ENCODE peak calls at places on chromosome X, in six cellular contexts. One of them, this sample, is unnamed.

GRCh38 chrX:10233173-10233572 is 76.4 kb downstream of the CLCN4 start:
- DNase-seq in H9: no peak
- DNase-seq in neuronal stem cell: no peak
- DNase-seq in IMR-90: peak
- DNase-seq in mesendoderm: no peak
- DNase-seq in H1: no peak
- DNase-seq in this sample: peak

GRCh38 chrX:83509246-83509801 is 1.2 kb downstream of the POU3F4 start:
- DNase-seq in H9: no peak
- DNase-seq in neuronal stem cell: no peak
- DNase-seq in IMR-90: no peak
- DNase-seq in mesendoderm: no peak
- DNase-seq in H1: no peak
- DNase-seq in this sample: no peak

GRCh38 chrX:153966283-153966688 is 5.3 kb downstream of the HCFC1 start:
- DNase-seq in H9: no peak
- DNase-seq in neuronal stem cell: no peak
- DNase-seq in IMR-90: no peak
- DNase-seq in mesendoderm: no peak
- DNase-seq in H1: no peak
- DNase-seq in this sample: no peak

GRCh38 chrX:70476934-70477733 is 32.5 kb downstream of the DLG3 start:
- DNase-seq in H9: peak
- DNase-seq in neuronal stem cell: no peak
- DNase-seq in IMR-90: peak
- DNase-seq in mesendoderm: peak
- DNase-seq in H1: peak
- DNase-seq in this sample: peak

GRCh38 chrX:66110112-66110511 is 53.9 kb upstream of the HEPH start:
- DNase-seq in H9: peak
- DNase-seq in neuronal stem cell: no peak
- DNase-seq in IMR-90: peak
- DNase-seq in mesendoderm: peak
- DNase-seq in H1: no peak
- DNase-seq in this sample: peak

GRCh38 chrX:150127216-150127615 is 188.9 kb upstream of the EOLA2 start:
- DNase-seq in H9: no peak
- DNase-seq in neuronal stem cell: no peak
- DNase-seq in IMR-90: no peak
- DNase-seq in mesendoderm: peak
- DNase-seq in H1: no peak
- DNase-seq in this sample: no peak

GRCh38 chrX:129961180-129962083 is 21.0 kb upstream of the BCORL1 start:
- DNase-seq in H9: peak
- DNase-seq in neuronal stem cell: no peak
- DNase-seq in IMR-90: no peak
- DNase-seq in mesendoderm: peak
- DNase-seq in H1: no peak
- DNase-seq in this sample: peak

GRCh38 chrX:154827624-154828408 is 6.6 kb downstream of the SMIM9 start:
- DNase-seq in H9: no peak
- DNase-seq in neuronal stem cell: no peak
- DNase-seq in IMR-90: no peak
- DNase-seq in mesendoderm: no peak
- DNase-seq in H1: no peak
- DNase-seq in this sample: no peak

GRCh38 chrX:118724775-118725174 is 2.6 kb upstream of the IL13RA1 start:
- DNase-seq in H9: no peak
- DNase-seq in neuronal stem cell: no peak
- DNase-seq in IMR-90: peak
- DNase-seq in mesendoderm: no peak
- DNase-seq in H1: no peak
- DNase-seq in this sample: peak

GRCh38 chrX:50471390-50471789 is 765 bp upstream of the DGKK start:
- DNase-seq in H9: peak
- DNase-seq in neuronal stem cell: no peak
- DNase-seq in IMR-90: no peak
- DNase-seq in mesendoderm: no peak
- DNase-seq in H1: no peak
- DNase-seq in this sample: no peak

GRCh38 chrX:153774576-153775292 is 6.1 kb upstream of the SRPK3 start:
- DNase-seq in H9: no peak
- DNase-seq in neuronal stem cell: no peak
- DNase-seq in IMR-90: no peak
- DNase-seq in mesendoderm: no peak
- DNase-seq in H1: no peak
- DNase-seq in this sample: no peak

GRCh38 chrX:29867971-29868370 is 347.4 kb upstream of the MAGEB2 start:
- DNase-seq in H9: no peak
- DNase-seq in neuronal stem cell: no peak
- DNase-seq in IMR-90: no peak
- DNase-seq in mesendoderm: no peak
- DNase-seq in H1: no peak
- DNase-seq in this sample: no peak

GRCh38 chrX:29858714-29859113 is 356.6 kb upstream of the MAGEB2 start:
- DNase-seq in H9: no peak
- DNase-seq in neuronal stem cell: no peak
- DNase-seq in IMR-90: peak
- DNase-seq in mesendoderm: no peak
- DNase-seq in H1: no peak
- DNase-seq in this sample: no peak

DNA sequence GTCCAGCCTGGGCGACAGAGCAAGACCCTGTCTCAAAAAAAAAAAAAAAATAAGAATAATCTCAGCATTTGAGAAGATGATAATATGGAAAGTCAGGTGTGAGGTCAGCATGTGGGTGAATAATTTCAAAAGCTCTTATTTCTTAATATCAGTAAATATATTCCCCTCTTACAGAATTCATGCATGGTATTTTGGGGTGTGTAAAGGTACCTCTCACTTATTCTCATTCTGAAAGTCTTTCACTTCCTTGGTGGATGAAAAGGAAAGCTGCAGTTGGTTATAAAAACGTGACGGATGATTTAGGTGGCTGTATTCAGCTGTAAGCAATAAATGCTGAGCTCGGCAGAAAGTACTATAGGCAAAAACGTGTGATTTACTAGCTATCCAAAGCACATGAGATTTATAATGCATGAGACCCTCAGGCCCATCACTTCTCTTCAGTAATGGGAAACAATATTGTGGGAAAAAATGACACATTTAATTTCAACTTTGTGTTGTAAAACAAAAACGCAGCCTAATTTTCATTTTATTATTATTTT is 353.2 kb upstream of the MAGEB2 start:
- DNase-seq in H9: no peak
- DNase-seq in neuronal stem cell: no peak
- DNase-seq in IMR-90: no peak
- DNase-seq in mesendoderm: no peak
- DNase-seq in H1: no peak
- DNase-seq in this sample: no peak
- H2BK15ac ChIP-seq in H9: no peak
- H2BK15ac ChIP-seq in neuronal stem cell: no peak
- H2BK15ac ChIP-seq in IMR-90: no peak
- H2BK15ac ChIP-seq in mesendoderm: no peak
- H2BK15ac ChIP-seq in H1: no peak
- H2BK15ac ChIP-seq in this sample: no peak

GRCh38 chrX:73206366-73206765 is 8.3 kb downstream of the NAP1L2 start:
- DNase-seq in H9: no peak
- DNase-seq in neuronal stem cell: no peak
- DNase-seq in IMR-90: no peak
- DNase-seq in mesendoderm: no peak
- DNase-seq in H1: no peak
- DNase-seq in this sample: no peak
- H2BK15ac ChIP-seq in H9: no peak
- H2BK15ac ChIP-seq in neuronal stem cell: no peak
- H2BK15ac ChIP-seq in IMR-90: no peak
- H2BK15ac ChIP-seq in mesendoderm: no peak
- H2BK15ac ChIP-seq in H1: no peak
- H2BK15ac ChIP-seq in this sample: no peak

DNA sequence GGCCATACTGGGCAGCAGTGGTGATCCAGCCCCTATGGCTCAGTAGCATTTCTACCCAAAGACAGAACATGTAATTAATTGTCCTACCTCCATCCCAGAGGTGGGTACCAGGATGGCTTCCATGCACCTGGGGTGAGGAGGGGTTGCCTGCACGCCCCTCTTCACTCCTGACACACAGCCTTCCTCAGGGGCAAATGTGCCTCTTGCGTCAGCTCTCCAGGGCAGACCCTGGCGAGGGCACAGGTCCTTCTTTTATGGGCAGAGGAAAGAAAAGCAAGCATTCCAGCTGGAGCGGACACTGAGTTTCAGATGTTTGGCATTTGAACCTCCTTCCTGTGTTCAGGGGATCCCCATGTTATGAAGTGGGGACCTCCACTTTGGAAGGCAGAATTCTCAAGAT is 95.6 kb downstream of the PHKA2 start:
- DNase-seq in H9: no peak
- DNase-seq in neuronal stem cell: no peak
- DNase-seq in IMR-90: no peak
- DNase-seq in mesendoderm: no peak
- DNase-seq in H1: no peak
- DNase-seq in this sample: no peak
- H2BK15ac ChIP-seq in H9: no peak
- H2BK15ac ChIP-seq in neuronal stem cell: no peak
- H2BK15ac ChIP-seq in IMR-90: no peak
- H2BK15ac ChIP-seq in mesendoderm: no peak
- H2BK15ac ChIP-seq in H1: no peak
- H2BK15ac ChIP-seq in this sample: no peak

GRCh38 chrX:47649781-47650163 is 591 bp downstream of the ELK1 start:
- DNase-seq in H9: no peak
- DNase-seq in neuronal stem cell: no peak
- DNase-seq in IMR-90: no peak
- DNase-seq in mesendoderm: no peak
- DNase-seq in H1: no peak
- DNase-seq in this sample: no peak
- H2BK15ac ChIP-seq in H9: no peak
- H2BK15ac ChIP-seq in neuronal stem cell: no peak
- H2BK15ac ChIP-seq in IMR-90: no peak
- H2BK15ac ChIP-seq in mesendoderm: no peak
- H2BK15ac ChIP-seq in H1: no peak
- H2BK15ac ChIP-seq in this sample: no peak

GRCh38 chrX:145475725-145476124 is 228.4 kb downstream of the SPANXN1 start:
- DNase-seq in H9: no peak
- DNase-seq in neuronal stem cell: no peak
- DNase-seq in IMR-90: no peak
- DNase-seq in mesendoderm: no peak
- DNase-seq in H1: no peak
- DNase-seq in this sample: no peak
- H2BK15ac ChIP-seq in H9: no peak
- H2BK15ac ChIP-seq in neuronal stem cell: no peak
- H2BK15ac ChIP-seq in IMR-90: no peak
- H2BK15ac ChIP-seq in mesendoderm: no peak
- H2BK15ac ChIP-seq in H1: no peak
- H2BK15ac ChIP-seq in this sample: no peak

DNA sequence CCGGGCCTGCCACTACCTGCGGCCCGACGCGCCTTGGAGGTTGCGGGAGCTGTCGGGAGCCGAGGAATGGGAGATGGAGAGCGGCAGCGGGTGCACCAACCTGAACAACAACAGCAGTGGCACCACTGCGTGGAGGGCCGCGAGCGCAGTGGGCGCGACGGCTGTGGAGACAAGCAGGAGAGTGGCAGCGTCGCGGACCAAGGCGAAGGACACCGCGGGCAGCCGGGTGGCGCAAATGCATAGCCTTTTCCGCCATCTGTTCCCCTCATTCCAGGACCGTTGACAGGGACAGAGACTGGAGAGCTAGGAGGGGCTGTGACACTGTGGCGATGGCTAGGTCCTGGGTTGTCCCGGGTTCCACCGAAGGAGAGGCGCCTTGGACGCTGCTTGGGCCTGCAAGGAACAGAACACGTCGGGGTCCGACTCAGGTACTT is 962 bp downstream of the SOWAHD start:
- DNase-seq in H9: peak
- DNase-seq in neuronal stem cell: no peak
- DNase-seq in IMR-90: no peak
- DNase-seq in mesendoderm: peak
- DNase-seq in H1: no peak
- DNase-seq in this sample: no peak
- H2BK15ac ChIP-seq in H9: no peak
- H2BK15ac ChIP-seq in neuronal stem cell: no peak
- H2BK15ac ChIP-seq in IMR-90: no peak
- H2BK15ac ChIP-seq in mesendoderm: no peak
- H2BK15ac ChIP-seq in H1: no peak
- H2BK15ac ChIP-seq in this sample: no peak

GRCh38 chrX:108219949-108220601 is 128.5 kb downstream of the ATG4A start:
- DNase-seq in H9: no peak
- DNase-seq in neuronal stem cell: no peak
- DNase-seq in IMR-90: no peak
- DNase-seq in mesendoderm: no peak
- DNase-seq in H1: no peak
- DNase-seq in this sample: no peak
- H2BK15ac ChIP-seq in H9: no peak
- H2BK15ac ChIP-seq in neuronal stem cell: no peak
- H2BK15ac ChIP-seq in IMR-90: no peak
- H2BK15ac ChIP-seq in mesendoderm: no peak
- H2BK15ac ChIP-seq in H1: no peak
- H2BK15ac ChIP-seq in this sample: no peak